ENCODE peak calls at places on chromosomes 6 and 20, in four cellular contexts. One of them, this sample, is unnamed.

GRCh38 chr6:165679326-165679725 is 16.3 kb upstream of the PDE10A start:
- DNase-seq in IMR-90: no peak
- DNase-seq in H9: no peak
- DNase-seq in mesenchymal stem cell: no peak
- DNase-seq in this sample: no peak

GRCh38 chr20:6590891-6591679 is 176.4 kb upstream of the BMP2 start:
- DNase-seq in IMR-90: peak; percentile 77
- DNase-seq in H9: no peak
- DNase-seq in mesenchymal stem cell: peak; percentile 63
- DNase-seq in this sample: no peak

GRCh38 chr20:6525447-6526303 is 241.8 kb upstream of the BMP2 start:
- DNase-seq in IMR-90: peak; percentile 54
- DNase-seq in H9: peak; percentile 76
- DNase-seq in mesenchymal stem cell: peak; percentile 70
- DNase-seq in this sample: no peak

GRCh38 chr6:113445201-113445600 is 411.9 kb upstream of the MARCKS start:
- DNase-seq in IMR-90: no peak
- DNase-seq in H9: no peak
- DNase-seq in mesenchymal stem cell: no peak
- DNase-seq in this sample: no peak

GRCh38 chr6:158538741-158539140 is 21.1 kb upstream of the TMEM181 start:
- DNase-seq in IMR-90: no peak
- DNase-seq in H9: peak; percentile 21
- DNase-seq in mesenchymal stem cell: peak; percentile 18
- DNase-seq in this sample: no peak

GRCh38 chr6:146813554-146813953 is 214.8 kb downstream of the ADGB start:
- DNase-seq in IMR-90: peak; percentile 32
- DNase-seq in H9: no peak
- DNase-seq in mesenchymal stem cell: peak; percentile 50
- DNase-seq in this sample: no peak

GRCh38 chr6:93418113-93418447 is 1.3 kb downstream of the EPHA7 start:
- DNase-seq in IMR-90: no peak
- DNase-seq in H9: no peak
- DNase-seq in mesenchymal stem cell: no peak
- DNase-seq in this sample: no peak

GRCh38 chr20:19079536-19080299 is 132.7 kb upstream of the SLC24A3 start:
- DNase-seq in IMR-90: peak; percentile 9
- DNase-seq in H9: no peak
- DNase-seq in mesenchymal stem cell: no peak
- DNase-seq in this sample: no peak

GRCh38 chr6:144725731-144726522 is 440.8 kb downstream of the UTRN start:
- DNase-seq in IMR-90: no peak
- DNase-seq in H9: no peak
- DNase-seq in mesenchymal stem cell: no peak
- DNase-seq in this sample: no peak

GRCh38 chr6:132919028-132919427 is 104.7 kb downstream of the RPS12 start:
- DNase-seq in IMR-90: peak; percentile 36
- DNase-seq in H9: no peak
- DNase-seq in mesenchymal stem cell: peak; percentile 64
- DNase-seq in this sample: no peak

GRCh38 chr20:1469925-1470571 is 3.4 kb upstream of the NSFL1C start:
- DNase-seq in IMR-90: peak; percentile 100
- DNase-seq in H9: peak; percentile 90
- DNase-seq in mesenchymal stem cell: peak; percentile 99
- DNase-seq in this sample: peak; percentile 53

GRCh38 chr20:61560361-61560853 is 308.3 kb downstream of the CDH4 start:
- DNase-seq in IMR-90: peak; percentile 42
- DNase-seq in H9: peak; percentile 80
- DNase-seq in mesenchymal stem cell: no peak
- DNase-seq in this sample: no peak

GRCh38 chr6:46652603-46653438 is at the start of the genes CYP39A1 and SLC25A27:
- DNase-seq in IMR-90: peak; percentile 59
- DNase-seq in H9: peak; percentile 96
- DNase-seq in mesenchymal stem cell: peak; percentile 89
- DNase-seq in this sample: peak; percentile 87

GRCh38 chr6:14641401-14641800 is 523.8 kb downstream of the CD83 start:
- DNase-seq in IMR-90: no peak
- DNase-seq in H9: no peak
- DNase-seq in mesenchymal stem cell: no peak
- DNase-seq in this sample: no peak

GRCh38 chr6:119669228-119669627 is 319.7 kb upstream of the MAN1A1 start:
- DNase-seq in IMR-90: no peak
- DNase-seq in H9: no peak
- DNase-seq in mesenchymal stem cell: no peak
- DNase-seq in this sample: no peak

GRCh38 chr6:163354085-163354484 is 60.4 kb upstream of the QKI start:
- DNase-seq in IMR-90: peak; percentile 21
- DNase-seq in H9: no peak
- DNase-seq in mesenchymal stem cell: peak; percentile 55
- DNase-seq in this sample: no peak
- H3K27ac ChIP-seq in IMR-90: no peak overlapping the region
- H3K27ac ChIP-seq in H9: no peak overlapping the region
- H3K27ac ChIP-seq in mesenchymal stem cell: no peak overlapping the region
- H3K27ac ChIP-seq in this sample: no peak overlapping the region

DNA sequence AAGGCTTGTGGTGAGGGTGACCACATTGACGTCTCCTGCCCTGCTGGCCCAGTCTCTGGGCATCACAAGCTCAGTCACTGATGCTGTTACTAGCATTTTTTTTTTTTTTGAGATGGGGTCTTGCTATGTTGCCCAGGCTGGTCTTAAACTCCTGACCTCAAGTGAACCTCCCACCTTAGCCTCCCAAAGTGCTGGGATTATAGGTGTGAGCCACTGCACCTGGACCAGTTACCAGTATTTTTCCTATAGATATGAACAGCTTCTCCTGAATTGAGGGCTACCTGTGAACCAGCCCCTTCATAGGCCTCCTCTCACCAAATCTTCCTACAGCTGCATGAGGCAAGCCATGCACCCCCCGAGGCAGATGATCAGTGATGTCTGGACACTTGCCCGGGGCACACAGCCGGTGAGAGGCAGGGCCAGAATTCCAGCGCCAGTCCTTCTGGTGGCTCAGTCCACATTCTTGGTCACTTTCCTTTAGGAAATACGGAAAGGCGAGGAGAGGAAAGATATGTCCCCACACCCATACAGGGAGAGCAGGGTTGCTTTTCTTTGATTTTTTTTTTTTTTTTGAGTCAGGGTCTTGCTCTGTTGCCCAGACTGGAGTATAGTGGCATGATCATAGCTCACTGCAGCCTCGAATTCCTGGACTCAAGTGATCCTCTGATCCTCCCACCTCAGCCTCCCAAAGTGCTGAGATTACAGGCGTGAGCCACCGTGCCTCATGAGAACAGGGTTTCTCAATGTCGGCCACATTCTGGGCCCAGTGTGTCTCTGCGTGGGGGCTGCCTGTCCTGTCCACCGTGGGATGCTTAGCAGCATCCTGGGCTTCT is 50.7 kb downstream of the UBE2V1 start:
- DNase-seq in IMR-90: no peak
- DNase-seq in H9: no peak
- DNase-seq in mesenchymal stem cell: no peak
- DNase-seq in this sample: no peak
- H3K14ac ChIP-seq in IMR-90: no peak overlapping the region
- H3K14ac ChIP-seq in H9: no peak overlapping the region
- H3K14ac ChIP-seq in mesenchymal stem cell: no peak overlapping the region
- H3K14ac ChIP-seq in this sample: peak overlapping the region; percentile 56

GRCh38 chr6:34511214-34511922 is 44.8 kb downstream of the SPDEF start:
- DNase-seq in IMR-90: no peak
- DNase-seq in H9: no peak
- DNase-seq in mesenchymal stem cell: no peak
- DNase-seq in this sample: no peak
- H3K27ac ChIP-seq in IMR-90: no peak overlapping the region
- H3K27ac ChIP-seq in H9: no peak overlapping the region
- H3K27ac ChIP-seq in mesenchymal stem cell: no peak overlapping the region
- H3K27ac ChIP-seq in this sample: no peak overlapping the region

DNA sequence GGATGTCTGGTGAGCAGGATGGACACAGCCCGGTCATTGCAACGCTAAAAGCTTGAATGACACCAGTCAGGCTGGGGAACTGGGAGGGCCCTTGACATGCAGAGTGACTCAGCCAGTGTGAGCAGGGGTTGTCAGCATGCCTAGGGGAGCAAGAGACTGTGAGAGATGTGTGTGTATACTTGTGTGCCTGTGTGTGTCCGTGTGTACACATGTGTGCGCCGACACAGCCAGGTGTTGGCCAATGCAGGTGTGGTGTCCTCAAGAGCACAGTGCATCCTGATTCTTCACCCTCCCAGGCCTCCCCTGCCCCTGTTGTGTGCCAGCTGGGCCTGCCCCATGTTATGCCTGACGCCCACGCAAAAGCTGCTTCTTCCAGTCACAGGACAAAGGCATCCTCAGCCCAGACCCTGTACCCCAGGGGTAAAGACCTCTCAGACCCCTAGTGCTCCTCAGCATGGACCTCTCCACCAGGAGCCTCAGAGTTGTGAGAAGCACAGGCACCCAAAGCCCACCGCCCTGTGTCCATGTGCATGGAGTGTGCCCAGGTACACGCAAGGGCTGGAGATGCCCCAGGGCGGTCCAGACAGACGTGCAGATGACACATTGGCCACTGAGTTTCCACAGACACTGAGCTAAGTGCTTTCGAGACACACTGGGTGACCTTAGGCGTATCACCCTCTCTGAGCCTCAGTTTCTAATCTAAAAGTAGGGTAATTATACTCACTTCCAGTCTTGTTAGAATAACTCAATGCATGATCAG is 16.6 kb downstream of the NRSN2 start:
- DNase-seq in IMR-90: peak; percentile 36
- DNase-seq in H9: no peak
- DNase-seq in mesenchymal stem cell: peak; percentile 45
- DNase-seq in this sample: no peak
- H3K14ac ChIP-seq in IMR-90: peak overlapping the region; percentile 81
- H3K14ac ChIP-seq in H9: no peak overlapping the region
- H3K14ac ChIP-seq in mesenchymal stem cell: peak overlapping the region; percentile 30
- H3K14ac ChIP-seq in this sample: no peak overlapping the region

GRCh38 chr6:44837741-44838140 is 450.2 kb downstream of the CDC5L start:
- DNase-seq in IMR-90: no peak
- DNase-seq in H9: no peak
- DNase-seq in mesenchymal stem cell: no peak
- DNase-seq in this sample: no peak
- H3K27ac ChIP-seq in IMR-90: no peak overlapping the region
- H3K27ac ChIP-seq in H9: no peak overlapping the region
- H3K27ac ChIP-seq in mesenchymal stem cell: no peak overlapping the region
- H3K27ac ChIP-seq in this sample: no peak overlapping the region

This sample was measured in neuronal stem cell.